ENCODE peak calls at places on chromosome 19, in nine cellular contexts. One of them, this sample, is unnamed.
A peak's percentile ranks its signal among the peaks of the same experiment; 100 is the strongest.

GRCh38 chr19:41175825-41176734 is 16.9 kb upstream of the CYP2S1 start:
- DNase-seq in tibial nerve: peak; percentile 53
- DNase-seq in HCT116: peak; percentile 92
- DNase-seq in fibroblast of villous mesenchyme: peak; percentile 90
- DNase-seq in neural progenitor cell: peak; percentile 67
- DNase-seq in fibroblast of mammary gland: peak; percentile 59
- DNase-seq in fibroblast of lung: peak; percentile 83
- DNase-seq in hepatocyte: peak; percentile 95
- DNase-seq in right atrium auricular region: no peak
- DNase-seq in this sample: peak; percentile 69

GRCh38 chr19:13784731-13785452 is 10.4 kb upstream of the ZSWIM4 start:
- DNase-seq in hepatocyte: peak; percentile 79
- DNase-seq in fibroblast of villous mesenchyme: peak; percentile 78
- DNase-seq in fibroblast of mammary gland: peak; percentile 62
- DNase-seq in HCT116: peak; percentile 39
- DNase-seq in tibial nerve: peak; percentile 60
- DNase-seq in neural progenitor cell: peak; percentile 81
- DNase-seq in right atrium auricular region: peak; percentile 73
- DNase-seq in fibroblast of lung: peak; percentile 67
- DNase-seq in this sample: peak; percentile 63

GRCh38 chr19:47037766-47038165 is 10.7 kb downstream of the TMEM160 start:
- DNase-seq in fibroblast of lung: no peak
- DNase-seq in tibial nerve: no peak
- DNase-seq in neural progenitor cell: no peak
- DNase-seq in hepatocyte: no peak
- DNase-seq in fibroblast of villous mesenchyme: no peak
- DNase-seq in HCT116: no peak
- DNase-seq in right atrium auricular region: no peak
- DNase-seq in fibroblast of mammary gland: no peak
- DNase-seq in this sample: no peak

GRCh38 chr19:15432018-15432494 is 13.3 kb upstream of the AKAP8L start:
- DNase-seq in tibial nerve: no peak
- DNase-seq in fibroblast of lung: no peak
- DNase-seq in fibroblast of villous mesenchyme: no peak
- DNase-seq in right atrium auricular region: no peak
- DNase-seq in HCT116: no peak
- DNase-seq in fibroblast of mammary gland: no peak
- DNase-seq in hepatocyte: no peak
- DNase-seq in neural progenitor cell: peak; percentile 47
- DNase-seq in this sample: no peak

GRCh38 chr19:40521276-40521675 is 54.5 kb downstream of the SPTBN4 start:
- DNase-seq in HCT116: no peak
- DNase-seq in fibroblast of lung: no peak
- DNase-seq in right atrium auricular region: no peak
- DNase-seq in fibroblast of villous mesenchyme: peak; percentile 38
- DNase-seq in neural progenitor cell: no peak
- DNase-seq in fibroblast of mammary gland: peak; percentile 44
- DNase-seq in tibial nerve: no peak
- DNase-seq in hepatocyte: no peak
- DNase-seq in this sample: peak; percentile 15

GRCh38 chr19:4633140-4633967 is 6.0 kb upstream of the TNFAIP8L1 start:
- DNase-seq in fibroblast of mammary gland: peak; percentile 92
- DNase-seq in right atrium auricular region: peak; percentile 65
- DNase-seq in fibroblast of lung: peak; percentile 78
- DNase-seq in hepatocyte: peak; percentile 68
- DNase-seq in neural progenitor cell: peak; percentile 70
- DNase-seq in fibroblast of villous mesenchyme: peak; percentile 86
- DNase-seq in tibial nerve: peak; percentile 56
- DNase-seq in HCT116: peak; percentile 65
- DNase-seq in this sample: peak; percentile 78

GRCh38 chr19:35533822-35534521 is 716 bp downstream of the GAPDHS start:
- DNase-seq in HCT116: no peak
- DNase-seq in right atrium auricular region: no peak
- DNase-seq in hepatocyte: peak; percentile 37
- DNase-seq in fibroblast of villous mesenchyme: no peak
- DNase-seq in fibroblast of mammary gland: peak; percentile 41
- DNase-seq in tibial nerve: peak; percentile 16
- DNase-seq in neural progenitor cell: peak; percentile 58
- DNase-seq in fibroblast of lung: peak; percentile 26
- DNase-seq in this sample: no peak

GRCh38 chr19:16193466-16193865 is 4.2 kb upstream of the AP1M1 start:
- DNase-seq in HCT116: no peak
- DNase-seq in neural progenitor cell: no peak
- DNase-seq in right atrium auricular region: no peak
- DNase-seq in hepatocyte: no peak
- DNase-seq in fibroblast of mammary gland: no peak
- DNase-seq in fibroblast of villous mesenchyme: no peak
- DNase-seq in tibial nerve: no peak
- DNase-seq in fibroblast of lung: no peak
- DNase-seq in this sample: no peak

GRCh38 chr19:38514812-38515633 is 81.5 kb downstream of the RYR1 start:
- DNase-seq in hepatocyte: peak; percentile 76
- DNase-seq in fibroblast of mammary gland: peak; percentile 39
- DNase-seq in fibroblast of villous mesenchyme: peak; percentile 48
- DNase-seq in neural progenitor cell: peak; percentile 83
- DNase-seq in HCT116: peak; percentile 27
- DNase-seq in tibial nerve: peak; percentile 45
- DNase-seq in right atrium auricular region: peak; percentile 71
- DNase-seq in fibroblast of lung: peak; percentile 33
- DNase-seq in this sample: peak; percentile 49

GRCh38 chr19:45938733-45939319 is 24.2 kb upstream of the NANOS2 start:
- DNase-seq in HCT116: no peak
- DNase-seq in right atrium auricular region: no peak
- DNase-seq in neural progenitor cell: no peak
- DNase-seq in fibroblast of villous mesenchyme: no peak
- DNase-seq in hepatocyte: no peak
- DNase-seq in fibroblast of lung: no peak
- DNase-seq in fibroblast of mammary gland: no peak
- DNase-seq in tibial nerve: no peak
- DNase-seq in this sample: no peak

GRCh38 chr19:13014101-13014920 is 19.0 kb downstream of the NFIX start:
- DNase-seq in fibroblast of lung: peak; percentile 61
- DNase-seq in tibial nerve: no peak
- DNase-seq in neural progenitor cell: peak; percentile 82
- DNase-seq in HCT116: no peak
- DNase-seq in fibroblast of villous mesenchyme: peak; percentile 57
- DNase-seq in right atrium auricular region: no peak
- DNase-seq in fibroblast of mammary gland: peak; percentile 49
- DNase-seq in hepatocyte: no peak
- DNase-seq in this sample: no peak

GRCh38 chr19:50921391-50922315 is 10.5 kb upstream of the KLK4 start:
- DNase-seq in fibroblast of mammary gland: peak; percentile 23
- DNase-seq in right atrium auricular region: no peak
- DNase-seq in HCT116: no peak
- DNase-seq in fibroblast of villous mesenchyme: no peak
- DNase-seq in tibial nerve: peak; percentile 31
- DNase-seq in hepatocyte: no peak
- DNase-seq in fibroblast of lung: no peak
- DNase-seq in neural progenitor cell: peak; percentile 34
- DNase-seq in this sample: no peak

GRCh38 chr19:601310-601709 is 11.6 kb downstream of the HCN2 start:
- DNase-seq in hepatocyte: no peak
- DNase-seq in neural progenitor cell: no peak
- DNase-seq in HCT116: no peak
- DNase-seq in tibial nerve: no peak
- DNase-seq in right atrium auricular region: no peak
- DNase-seq in fibroblast of villous mesenchyme: no peak
- DNase-seq in fibroblast of mammary gland: no peak
- DNase-seq in fibroblast of lung: no peak
- DNase-seq in this sample: no peak

GRCh38 chr19:39078436-39079200 is 5.5 kb upstream of the ACP7 start:
- DNase-seq in fibroblast of lung: peak; percentile 99
- DNase-seq in fibroblast of mammary gland: peak; percentile 96
- DNase-seq in right atrium auricular region: no peak
- DNase-seq in HCT116: peak; percentile 98
- DNase-seq in hepatocyte: no peak
- DNase-seq in neural progenitor cell: no peak
- DNase-seq in fibroblast of villous mesenchyme: peak; percentile 64
- DNase-seq in tibial nerve: no peak
- DNase-seq in this sample: peak; percentile 97

GRCh38 chr19:36215276-36216171 is 618 bp downstream of the ZNF146 start:
- DNase-seq in hepatocyte: peak; percentile 51
- DNase-seq in fibroblast of villous mesenchyme: peak; percentile 69
- DNase-seq in tibial nerve: no peak
- DNase-seq in right atrium auricular region: no peak
- DNase-seq in neural progenitor cell: peak; percentile 39
- DNase-seq in fibroblast of lung: peak; percentile 57
- DNase-seq in fibroblast of mammary gland: peak; percentile 35
- DNase-seq in HCT116: no peak
- DNase-seq in this sample: peak; percentile 60

GRCh38 chr19:3513198-3514140 is 7.4 kb downstream of the FZR1 start:
- DNase-seq in fibroblast of villous mesenchyme: no peak
- DNase-seq in tibial nerve: no peak
- DNase-seq in neural progenitor cell: no peak
- DNase-seq in HCT116: no peak
- DNase-seq in fibroblast of lung: no peak
- DNase-seq in right atrium auricular region: no peak
- DNase-seq in fibroblast of mammary gland: no peak
- DNase-seq in hepatocyte: no peak
- DNase-seq in this sample: no peak

GRCh38 chr19:3512562-3512961 is 6.5 kb downstream of the FZR1 start:
- DNase-seq in HCT116: no peak
- DNase-seq in hepatocyte: no peak
- DNase-seq in neural progenitor cell: no peak
- DNase-seq in right atrium auricular region: no peak
- DNase-seq in tibial nerve: no peak
- DNase-seq in fibroblast of lung: no peak
- DNase-seq in fibroblast of mammary gland: no peak
- DNase-seq in fibroblast of villous mesenchyme: no peak
- DNase-seq in this sample: no peak

GRCh38 chr19:3509566-3509989 is 3.5 kb downstream of the FZR1 start:
- DNase-seq in fibroblast of mammary gland: peak; percentile 72
- DNase-seq in HCT116: no peak
- DNase-seq in neural progenitor cell: no peak
- DNase-seq in fibroblast of lung: peak; percentile 89
- DNase-seq in hepatocyte: no peak
- DNase-seq in right atrium auricular region: no peak
- DNase-seq in fibroblast of villous mesenchyme: peak; percentile 57
- DNase-seq in tibial nerve: no peak
- DNase-seq in this sample: peak; percentile 73

GRCh38 chr19:3510727-3511126 is 4.6 kb downstream of the FZR1 start:
- DNase-seq in HCT116: no peak
- DNase-seq in neural progenitor cell: no peak
- DNase-seq in right atrium auricular region: no peak
- DNase-seq in fibroblast of lung: no peak
- DNase-seq in fibroblast of mammary gland: no peak
- DNase-seq in fibroblast of villous mesenchyme: no peak
- DNase-seq in hepatocyte: no peak
- DNase-seq in tibial nerve: no peak
- DNase-seq in this sample: no peak

DNA sequence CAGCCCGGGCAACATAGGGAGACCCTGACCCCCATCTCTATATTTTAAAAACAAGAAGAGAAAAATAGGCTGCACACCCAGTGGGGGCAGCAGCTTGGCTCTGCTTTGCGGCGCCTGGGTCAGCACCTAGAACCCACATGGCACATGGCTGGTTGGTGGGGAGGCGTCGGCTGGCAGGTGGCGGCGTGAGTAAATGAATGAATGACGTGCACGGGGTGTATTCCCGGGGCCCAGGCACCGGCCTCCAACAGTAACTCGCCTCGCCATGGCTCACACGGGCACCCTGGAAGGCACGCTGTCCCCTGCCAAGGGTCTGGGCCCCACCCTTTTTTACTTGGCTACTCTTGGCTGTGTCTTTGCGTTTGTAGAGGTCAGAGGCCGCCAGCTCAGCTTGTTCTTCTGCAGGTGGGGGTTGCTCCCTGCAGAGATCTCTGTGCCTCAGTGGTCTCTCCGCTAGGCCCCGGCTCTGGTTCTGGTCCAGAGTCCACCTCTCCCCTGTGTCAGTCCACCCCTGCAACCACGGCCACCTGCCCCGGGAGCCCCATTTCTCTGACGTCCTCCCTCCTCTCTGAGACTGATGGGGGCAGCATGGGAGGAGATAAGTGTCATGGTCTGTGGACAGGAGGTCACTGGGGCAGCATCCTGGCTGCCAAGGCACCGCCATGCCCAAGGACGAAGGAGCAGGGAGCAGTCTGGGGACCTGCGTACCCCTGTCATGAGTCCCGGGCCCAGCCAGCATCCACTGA is 5.6 kb downstream of the FZR1 start:
- DNase-seq in hepatocyte: no peak
- DNase-seq in tibial nerve: no peak
- DNase-seq in right atrium auricular region: no peak
- DNase-seq in fibroblast of lung: no peak
- DNase-seq in HCT116: no peak
- DNase-seq in fibroblast of mammary gland: no peak
- DNase-seq in fibroblast of villous mesenchyme: no peak
- DNase-seq in neural progenitor cell: no peak
- DNase-seq in this sample: no peak
- TF ChIP-seq CTCF in hepatocyte: no peak
- TF ChIP-seq CTCF in tibial nerve: no peak
- TF ChIP-seq CTCF in right atrium auricular region: no peak
- TF ChIP-seq CTCF in fibroblast of lung: no peak
- TF ChIP-seq CTCF in HCT116: no peak
- TF ChIP-seq CTCF in fibroblast of mammary gland: no peak
- TF ChIP-seq CTCF in fibroblast of villous mesenchyme: no peak
- TF ChIP-seq CTCF in neural progenitor cell: no peak
- TF ChIP-seq CTCF in this sample: no peak

GRCh38 chr19:49387936-49388372 is at the start of gene KASH5:
- DNase-seq in fibroblast of mammary gland: peak; percentile 52
- DNase-seq in right atrium auricular region: peak; percentile 65
- DNase-seq in tibial nerve: peak; percentile 22
- DNase-seq in fibroblast of villous mesenchyme: peak; percentile 83
- DNase-seq in fibroblast of lung: peak; percentile 22
- DNase-seq in hepatocyte: no peak
- DNase-seq in neural progenitor cell: no peak
- DNase-seq in HCT116: no peak
- DNase-seq in this sample: peak; percentile 57
- H3K4me3 ChIP-seq in fibroblast of mammary gland: no peak within 1 kb of the TSS
- H3K4me3 ChIP-seq in right atrium auricular region: no peak within 1 kb of the TSS
- H3K4me3 ChIP-seq in tibial nerve: no peak within 1 kb of the TSS
- H3K4me3 ChIP-seq in fibroblast of villous mesenchyme: peak within 1 kb of the TSS; percentile 45
- H3K4me3 ChIP-seq in fibroblast of lung: no peak within 1 kb of the TSS
- H3K4me3 ChIP-seq in hepatocyte: no peak within 1 kb of the TSS
- H3K4me3 ChIP-seq in neural progenitor cell: no peak within 1 kb of the TSS
- H3K4me3 ChIP-seq in HCT116: no peak within 1 kb of the TSS
- H3K4me3 ChIP-seq in this sample: no peak within 1 kb of the TSS

DNA sequence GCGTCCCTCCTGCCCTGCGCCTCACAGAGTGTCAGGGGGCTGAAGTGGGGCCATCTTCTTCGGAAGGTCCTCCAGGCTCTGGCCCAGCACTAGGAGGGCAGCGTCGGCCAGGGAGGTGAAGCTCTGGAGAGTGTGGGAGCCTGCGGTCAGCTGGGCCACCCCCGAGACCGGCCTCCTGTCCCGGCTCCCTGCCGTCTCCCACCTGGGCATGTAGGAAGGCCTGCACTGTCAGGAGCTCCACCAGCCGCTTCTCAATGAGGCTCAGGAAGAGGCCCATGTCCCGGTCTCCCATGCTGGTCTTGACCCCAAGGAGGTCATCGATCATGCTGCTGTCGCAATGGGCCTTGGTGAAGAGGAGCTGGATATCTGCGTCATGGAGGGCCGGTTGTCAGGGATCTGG is 27.4 kb upstream of the EMP3 start:
- DNase-seq in fibroblast of villous mesenchyme: no peak
- DNase-seq in HCT116: no peak
- DNase-seq in fibroblast of lung: no peak
- DNase-seq in neural progenitor cell: no peak
- DNase-seq in hepatocyte: no peak
- DNase-seq in fibroblast of mammary gland: no peak
- DNase-seq in right atrium auricular region: no peak
- DNase-seq in tibial nerve: no peak
- DNase-seq in this sample: no peak
- TF ChIP-seq CTCF in fibroblast of villous mesenchyme: no peak
- TF ChIP-seq CTCF in HCT116: no peak
- TF ChIP-seq CTCF in fibroblast of lung: no peak
- TF ChIP-seq CTCF in neural progenitor cell: no peak
- TF ChIP-seq CTCF in hepatocyte: no peak
- TF ChIP-seq CTCF in fibroblast of mammary gland: no peak
- TF ChIP-seq CTCF in right atrium auricular region: no peak
- TF ChIP-seq CTCF in tibial nerve: no peak
- TF ChIP-seq CTCF in this sample: no peak

GRCh38 chr19:30449191-30449590 is 77.0 kb downstream of the ZNF536 start:
- DNase-seq in fibroblast of villous mesenchyme: no peak
- DNase-seq in right atrium auricular region: no peak
- DNase-seq in fibroblast of mammary gland: no peak
- DNase-seq in neural progenitor cell: no peak
- DNase-seq in hepatocyte: no peak
- DNase-seq in fibroblast of lung: no peak
- DNase-seq in HCT116: no peak
- DNase-seq in tibial nerve: no peak
- DNase-seq in this sample: no peak
- H3K4me3 ChIP-seq in fibroblast of villous mesenchyme: no peak overlapping the region
- H3K4me3 ChIP-seq in right atrium auricular region: no peak overlapping the region
- H3K4me3 ChIP-seq in fibroblast of mammary gland: no peak overlapping the region
- H3K4me3 ChIP-seq in neural progenitor cell: peak overlapping the region; percentile 23
- H3K4me3 ChIP-seq in hepatocyte: no peak overlapping the region
- H3K4me3 ChIP-seq in fibroblast of lung: no peak overlapping the region
- H3K4me3 ChIP-seq in HCT116: no peak overlapping the region
- H3K4me3 ChIP-seq in tibial nerve: peak overlapping the region; percentile 20
- H3K4me3 ChIP-seq in this sample: no peak overlapping the region

This sample was measured in astrocyte of the spinal cord.